ENCODE peak calls at places on chromosomes 3 and 15, in nine cellular contexts. One of them, this sample, is unnamed.

GRCh38 chr3:66413151-66413751 is 87.6 kb downstream of the LRIG1 start:
- DNase-seq in pancreas: no peak
- DNase-seq in omental fat pad: no peak
- DNase-seq in AG10803: peak; percentile 92
- DNase-seq in endothelial cell: no peak
- DNase-seq in OCI-LY7: no peak
- DNase-seq in brain microvascular endothelial cell: peak; percentile 82
- DNase-seq in left lung: peak; percentile 29
- DNase-seq in Panc1: no peak
- DNase-seq in this sample: no peak

GRCh38 chr3:105137911-105138310 is 228.8 kb upstream of the ALCAM start:
- DNase-seq in pancreas: no peak
- DNase-seq in omental fat pad: no peak
- DNase-seq in AG10803: peak; percentile 3
- DNase-seq in endothelial cell: no peak
- DNase-seq in OCI-LY7: no peak
- DNase-seq in brain microvascular endothelial cell: no peak
- DNase-seq in left lung: no peak
- DNase-seq in Panc1: no peak
- DNase-seq in this sample: no peak

GRCh38 chr15:60417112-60417511 is 19.3 kb upstream of the ANXA2 start:
- DNase-seq in pancreas: no peak
- DNase-seq in omental fat pad: no peak
- DNase-seq in AG10803: no peak
- DNase-seq in endothelial cell: no peak
- DNase-seq in OCI-LY7: no peak
- DNase-seq in brain microvascular endothelial cell: no peak
- DNase-seq in left lung: no peak
- DNase-seq in Panc1: no peak
- DNase-seq in this sample: no peak

GRCh38 chr15:72472907-72473669 is 1.0 kb upstream of the ARIH1 start:
- DNase-seq in pancreas: no peak
- DNase-seq in omental fat pad: no peak
- DNase-seq in AG10803: peak; percentile 50
- DNase-seq in endothelial cell: no peak
- DNase-seq in OCI-LY7: peak; percentile 29
- DNase-seq in brain microvascular endothelial cell: no peak
- DNase-seq in left lung: no peak
- DNase-seq in Panc1: no peak
- DNase-seq in this sample: no peak

GRCh38 chr15:49094923-49095322 is 48.7 kb upstream of the SECISBP2L start:
- DNase-seq in pancreas: no peak
- DNase-seq in omental fat pad: no peak
- DNase-seq in AG10803: no peak
- DNase-seq in endothelial cell: no peak
- DNase-seq in OCI-LY7: no peak
- DNase-seq in brain microvascular endothelial cell: no peak
- DNase-seq in left lung: no peak
- DNase-seq in Panc1: no peak
- DNase-seq in this sample: no peak

GRCh38 chr3:184944221-184944620 is 132.3 kb downstream of the VPS8 start:
- DNase-seq in pancreas: no peak
- DNase-seq in omental fat pad: no peak
- DNase-seq in AG10803: no peak
- DNase-seq in endothelial cell: no peak
- DNase-seq in OCI-LY7: no peak
- DNase-seq in brain microvascular endothelial cell: no peak
- DNase-seq in left lung: no peak
- DNase-seq in Panc1: no peak
- DNase-seq in this sample: no peak

GRCh38 chr15:82828064-82828463 is 18.6 kb downstream of the WHAMM start:
- DNase-seq in pancreas: no peak
- DNase-seq in omental fat pad: no peak
- DNase-seq in AG10803: peak; percentile 55
- DNase-seq in endothelial cell: no peak
- DNase-seq in OCI-LY7: no peak
- DNase-seq in brain microvascular endothelial cell: no peak
- DNase-seq in left lung: no peak
- DNase-seq in Panc1: no peak
- DNase-seq in this sample: no peak

GRCh38 chr3:47515100-47515499 is 1.6 kb upstream of the ELP6 start:
- DNase-seq in pancreas: no peak
- DNase-seq in omental fat pad: no peak
- DNase-seq in AG10803: no peak
- DNase-seq in endothelial cell: no peak
- DNase-seq in OCI-LY7: no peak
- DNase-seq in brain microvascular endothelial cell: no peak
- DNase-seq in left lung: no peak
- DNase-seq in Panc1: no peak
- DNase-seq in this sample: no peak

GRCh38 chr3:171797873-171798272 is 12.4 kb downstream of the PLD1 start:
- DNase-seq in pancreas: no peak
- DNase-seq in omental fat pad: no peak
- DNase-seq in AG10803: no peak
- DNase-seq in endothelial cell: no peak
- DNase-seq in OCI-LY7: no peak
- DNase-seq in brain microvascular endothelial cell: no peak
- DNase-seq in left lung: no peak
- DNase-seq in Panc1: no peak
- DNase-seq in this sample: no peak

GRCh38 chr15:70486451-70487379 is 276.6 kb downstream of the UACA start:
- DNase-seq in pancreas: peak; percentile 44
- DNase-seq in omental fat pad: no peak
- DNase-seq in AG10803: peak; percentile 92
- DNase-seq in endothelial cell: no peak
- DNase-seq in OCI-LY7: no peak
- DNase-seq in brain microvascular endothelial cell: peak; percentile 79
- DNase-seq in left lung: peak; percentile 85
- DNase-seq in Panc1: no peak
- DNase-seq in this sample: peak; percentile 82
- TF ChIP-seq CTCF in pancreas: no peak
- TF ChIP-seq CTCF in omental fat pad: no peak
- TF ChIP-seq CTCF in AG10803: no peak
- TF ChIP-seq CTCF in endothelial cell: no peak
- TF ChIP-seq CTCF in OCI-LY7: no peak
- TF ChIP-seq CTCF in brain microvascular endothelial cell: no peak
- TF ChIP-seq CTCF in left lung: no peak
- TF ChIP-seq CTCF in Panc1: no peak
- TF ChIP-seq CTCF in this sample: no peak

DNA sequence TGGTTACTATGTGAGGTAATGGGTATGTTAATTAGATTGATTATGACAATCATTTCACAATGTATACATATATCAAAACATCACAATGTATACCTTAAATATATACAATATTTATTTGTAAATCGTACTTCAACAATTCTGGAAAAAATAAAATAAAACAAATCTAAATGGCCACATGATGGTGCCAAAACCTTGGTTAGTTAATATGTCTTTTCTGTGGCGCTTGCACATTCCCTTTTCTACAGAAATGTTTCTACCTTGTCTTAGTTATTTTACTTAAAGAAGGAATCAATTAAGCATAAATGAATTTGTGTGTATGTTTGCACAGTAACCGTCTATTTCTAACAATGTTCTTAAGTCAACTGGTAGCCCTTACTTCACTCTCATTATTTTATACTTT is 53.4 kb downstream of the OXSM start:
- DNase-seq in pancreas: no peak
- DNase-seq in omental fat pad: no peak
- DNase-seq in AG10803: no peak
- DNase-seq in endothelial cell: no peak
- DNase-seq in OCI-LY7: peak; percentile 25
- DNase-seq in brain microvascular endothelial cell: no peak
- DNase-seq in left lung: no peak
- DNase-seq in Panc1: no peak
- DNase-seq in this sample: no peak
- TF ChIP-seq CTCF in pancreas: no peak
- TF ChIP-seq CTCF in omental fat pad: no peak
- TF ChIP-seq CTCF in AG10803: peak; percentile 16
- TF ChIP-seq CTCF in endothelial cell: no peak
- TF ChIP-seq CTCF in OCI-LY7: peak; percentile 73
- TF ChIP-seq CTCF in brain microvascular endothelial cell: no peak
- TF ChIP-seq CTCF in left lung: no peak
- TF ChIP-seq CTCF in Panc1: peak; percentile 6
- TF ChIP-seq CTCF in this sample: no peak

GRCh38 chr15:58448906-58449305 is 17.1 kb downstream of the LIPC start:
- DNase-seq in pancreas: no peak
- DNase-seq in omental fat pad: no peak
- DNase-seq in AG10803: no peak
- DNase-seq in endothelial cell: no peak
- DNase-seq in OCI-LY7: no peak
- DNase-seq in brain microvascular endothelial cell: no peak
- DNase-seq in left lung: no peak
- DNase-seq in Panc1: no peak
- DNase-seq in this sample: no peak

GRCh38 chr15:58454950-58455401 is 23.2 kb downstream of the LIPC start:
- DNase-seq in pancreas: no peak
- DNase-seq in omental fat pad: no peak
- DNase-seq in AG10803: no peak
- DNase-seq in endothelial cell: no peak
- DNase-seq in OCI-LY7: no peak
- DNase-seq in brain microvascular endothelial cell: no peak
- DNase-seq in left lung: no peak
- DNase-seq in Panc1: no peak
- DNase-seq in this sample: no peak

GRCh38 chr15:58453931-58454793 is 22.4 kb downstream of the LIPC start:
- DNase-seq in pancreas: peak; percentile 52
- DNase-seq in omental fat pad: no peak
- DNase-seq in AG10803: no peak
- DNase-seq in endothelial cell: no peak
- DNase-seq in OCI-LY7: no peak
- DNase-seq in brain microvascular endothelial cell: no peak
- DNase-seq in left lung: no peak
- DNase-seq in Panc1: no peak
- DNase-seq in this sample: peak; percentile 35

GRCh38 chr15:58448331-58448730 is 16.5 kb downstream of the LIPC start:
- DNase-seq in pancreas: no peak
- DNase-seq in omental fat pad: no peak
- DNase-seq in AG10803: no peak
- DNase-seq in endothelial cell: no peak
- DNase-seq in OCI-LY7: no peak
- DNase-seq in brain microvascular endothelial cell: no peak
- DNase-seq in left lung: no peak
- DNase-seq in Panc1: no peak
- DNase-seq in this sample: no peak

DNA sequence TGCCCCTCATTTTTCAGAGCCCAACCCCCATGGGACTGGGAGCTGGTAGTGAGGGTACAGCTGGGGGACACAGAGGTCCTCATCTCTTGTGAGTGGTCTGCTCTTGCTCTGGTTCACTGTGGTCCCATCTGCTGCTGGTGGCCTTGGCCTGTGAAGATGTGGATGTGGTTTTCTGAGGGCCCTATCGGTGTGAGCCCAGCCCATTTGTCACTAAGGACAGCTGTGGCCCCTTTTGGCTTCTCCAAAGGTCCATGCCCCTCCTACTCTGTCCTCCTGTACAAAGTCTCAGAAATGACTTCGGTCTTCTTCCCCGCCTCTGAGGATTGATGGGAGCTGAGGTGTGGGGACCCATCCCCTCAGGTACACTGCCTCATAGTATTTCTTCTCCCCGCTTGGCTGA is 21.0 kb downstream of the LIPC start:
- DNase-seq in pancreas: no peak
- DNase-seq in omental fat pad: no peak
- DNase-seq in AG10803: no peak
- DNase-seq in endothelial cell: no peak
- DNase-seq in OCI-LY7: no peak
- DNase-seq in brain microvascular endothelial cell: no peak
- DNase-seq in left lung: no peak
- DNase-seq in Panc1: no peak
- DNase-seq in this sample: no peak
- TF ChIP-seq CTCF in pancreas: no peak
- TF ChIP-seq CTCF in omental fat pad: no peak
- TF ChIP-seq CTCF in AG10803: no peak
- TF ChIP-seq CTCF in endothelial cell: no peak
- TF ChIP-seq CTCF in OCI-LY7: no peak
- TF ChIP-seq CTCF in brain microvascular endothelial cell: no peak
- TF ChIP-seq CTCF in left lung: no peak
- TF ChIP-seq CTCF in Panc1: no peak
- TF ChIP-seq CTCF in this sample: no peak

GRCh38 chr3:36741285-36741684 is 23.1 kb downstream of the DCLK3 start:
- DNase-seq in pancreas: no peak
- DNase-seq in omental fat pad: no peak
- DNase-seq in AG10803: peak; percentile 8
- DNase-seq in endothelial cell: no peak
- DNase-seq in OCI-LY7: no peak
- DNase-seq in brain microvascular endothelial cell: no peak
- DNase-seq in left lung: no peak
- DNase-seq in Panc1: no peak
- DNase-seq in this sample: no peak
- TF ChIP-seq CTCF in pancreas: no peak
- TF ChIP-seq CTCF in omental fat pad: no peak
- TF ChIP-seq CTCF in AG10803: peak; percentile 40
- TF ChIP-seq CTCF in endothelial cell: no peak
- TF ChIP-seq CTCF in OCI-LY7: no peak
- TF ChIP-seq CTCF in brain microvascular endothelial cell: peak; percentile 60
- TF ChIP-seq CTCF in left lung: no peak
- TF ChIP-seq CTCF in Panc1: peak; percentile 19
- TF ChIP-seq CTCF in this sample: no peak